ENCODE peak calls at places on chromosomes 1 and 21, in ten cellular contexts. Z is GM12865, D is fibroblast of mammary gland, B is bronchial epithelial cell, P is mammary epithelial cell, K is transverse colon, W is fibroblast of lung, O is fibroblast of the aortic adventitia, Q is HFF-Myc, M is AG09309. N is an unnamed sample.

GRCh38 chr1:78236711-78237110 is 190.9 kb downstream of the GIPC2 start:
- DNase-seq in Z (no peak), D (peak; percentile 36), B (peak; percentile 45), P (no peak), K (no peak), W (no peak), O (peak; percentile 52), Q (no peak), M (no peak), N (peak; percentile 15)

GRCh38 chr1:153390938-153391710 is at the start of gene S100A8:
- DNase-seq in Z (no peak), D (no peak), B (peak; percentile 82), P (peak; percentile 89), K (peak; percentile 24), W (no peak), O (no peak), Q (no peak), M (no peak), N (no peak)

GRCh38 chr1:165383067-165383466 is 26.6 kb upstream of the LMX1A start:
- DNase-seq in Z (no peak), D (peak; percentile 96), B (no peak), P (peak; percentile 48), K (peak; percentile 22), W (peak; percentile 40), O (peak; percentile 98), Q (no peak), M (peak; percentile 81), N (peak; percentile 43)

GRCh38 chr1:94418664-94419655 is 771 bp downstream of the ABCD3 start:
- DNase-seq in Z (no peak), D (peak; percentile 38), B (peak; percentile 30), P (peak; percentile 54), K (peak; percentile 50), W (peak; percentile 42), O (peak; percentile 38), Q (no peak), M (no peak), N (peak; percentile 47)

GRCh38 chr1:151493042-151493441 is 18.1 kb upstream of the CGN start:
- DNase-seq in Z (no peak), D (no peak), B (no peak), P (no peak), K (no peak), W (no peak), O (no peak), Q (no peak), M (no peak), N (no peak)

GRCh38 chr1:99887890-99888289 is 37.7 kb downstream of the AGL start:
- DNase-seq in Z (no peak), D (no peak), B (no peak), P (no peak), K (no peak), W (no peak), O (no peak), Q (no peak), M (no peak), N (no peak)

GRCh38 chr21:44441581-44442265 is 13.6 kb upstream of the LRRC3 start:
- DNase-seq in Z (no peak), D (no peak), B (no peak), P (no peak), K (no peak), W (no peak), O (no peak), Q (no peak), M (no peak), N (no peak)

GRCh38 chr1:226719596-226720386 is 19.3 kb downstream of the ITPKB start:
- DNase-seq in Z (no peak), D (no peak), B (no peak), P (no peak), K (no peak), W (no peak), O (no peak), Q (no peak), M (no peak), N (no peak)

GRCh38 chr21:41052820-41053555 is 115.0 kb upstream of the BACE2 start:
- DNase-seq in Z (no peak), D (no peak), B (no peak), P (no peak), K (no peak), W (no peak), O (no peak), Q (no peak), M (no peak), N (no peak)

GRCh38 chr1:184383772-184384323 is 3.0 kb upstream of the C1orf21 start:
- DNase-seq in Z (no peak), D (no peak), B (no peak), P (no peak), K (no peak), W (no peak), O (no peak), Q (no peak), M (no peak), N (no peak)

GRCh38 chr1:184376359-184376758 is 10.5 kb upstream of the C1orf21 start:
- DNase-seq in Z (no peak), D (peak; percentile 28), B (no peak), P (no peak), K (no peak), W (no peak), O (peak; percentile 58), Q (no peak), M (no peak), N (no peak)

GRCh38 chr1:184380468-184380867 is 6.4 kb upstream of the C1orf21 start:
- DNase-seq in Z (peak; percentile 18), D (no peak), B (no peak), P (no peak), K (no peak), W (no peak), O (no peak), Q (no peak), M (no peak), N (no peak)

GRCh38 chr1:184379111-184379752 is 7.6 kb upstream of the C1orf21 start:
- DNase-seq in Z (peak; percentile 14), D (no peak), B (peak; percentile 35), P (no peak), K (no peak), W (no peak), O (no peak), Q (no peak), M (no peak), N (no peak)
- TF ChIP-seq CTCF in Z (no peak), D (peak; percentile 15), B (peak; percentile 31), P (peak; percentile 17), K (no peak), W (no peak), O (peak; percentile 18), Q (peak; percentile 29), M (no peak), N (peak; percentile 3)

GRCh38 chr1:6245869-6246496 is 2.0 kb downstream of the HES3 start:
- DNase-seq in Z (peak; percentile 63), D (no peak), B (no peak), P (peak; percentile 15), K (peak; percentile 41), W (no peak), O (no peak), Q (no peak), M (no peak), N (no peak)
- H3K4me3 ChIP-seq in Z (peak overlapping the region; percentile 37), D (no peak overlapping the region), B (peak overlapping the region; percentile 27), P (peak overlapping the region; percentile 30), K (no peak overlapping the region), W (no peak overlapping the region), O (no peak overlapping the region), Q (peak overlapping the region; percentile 14), M (no peak overlapping the region), N (peak overlapping the region; percentile 1)

DNA sequence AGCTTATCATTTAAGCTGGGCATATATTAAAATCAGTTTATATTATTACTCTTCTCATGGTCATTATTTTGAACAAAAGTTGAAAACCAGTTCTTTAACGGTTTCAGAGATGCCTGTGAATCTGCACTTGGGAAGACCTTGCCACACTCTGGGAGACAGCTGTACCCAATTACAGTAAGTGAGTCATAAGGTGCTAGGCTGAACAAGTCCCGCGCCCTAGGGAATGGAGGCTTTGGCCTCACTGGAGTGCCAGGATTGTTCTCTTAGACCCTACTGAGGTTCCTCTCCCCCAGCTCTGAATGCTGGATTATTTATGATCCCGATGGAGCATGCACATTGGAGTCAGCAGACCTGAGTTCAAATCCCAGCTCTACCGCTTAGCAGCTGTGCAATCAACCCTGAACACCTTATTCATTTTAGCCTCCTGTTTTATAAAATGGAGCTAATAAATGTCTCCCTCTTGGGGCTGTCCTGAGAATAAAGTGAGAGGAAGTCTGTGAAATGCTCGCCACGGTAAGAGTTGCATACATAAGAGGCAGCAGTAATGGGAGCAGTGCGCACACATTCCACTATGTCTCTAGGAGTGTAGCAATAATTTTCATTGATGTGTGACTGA is 266.2 kb downstream of the FOXD2 start:
- DNase-seq in Z (no peak), D (peak; percentile 87), B (peak; percentile 35), P (peak; percentile 39), K (no peak), W (peak; percentile 30), O (peak; percentile 82), Q (peak; percentile 65), M (peak; percentile 40), N (peak; percentile 30)
- TF ChIP-seq CTCF in Z (no peak), D (peak; percentile 27), B (no peak), P (no peak), K (no peak), W (no peak), O (peak; percentile 21), Q (peak; percentile 41), M (peak; percentile 24), N (no peak)

GRCh38 chr1:50971748-50972305 is 1.8 kb downstream of the CDKN2C start:
- DNase-seq in Z (peak; percentile 58), D (no peak), B (no peak), P (peak; percentile 21), K (no peak), W (peak; percentile 31), O (peak; percentile 50), Q (no peak), M (no peak), N (peak; percentile 49)
- H3K4me3 ChIP-seq in Z (peak overlapping the region; percentile 79), D (peak overlapping the region; percentile 97), B (no peak overlapping the region), P (peak overlapping the region; percentile 89), K (no peak overlapping the region), W (peak overlapping the region; percentile 98), O (peak overlapping the region; percentile 97), Q (peak overlapping the region; percentile 67), M (peak overlapping the region; percentile 12), N (peak overlapping the region; percentile 91)

N was measured in cardiac fibroblast.